ENCODE peak calls at places on chromosomes 2 and 18, in seven cellular contexts. Z, Y, P, X, H, G and S are unnamed samples.

GRCh38 chr2:68357608-68358337 is 7.3 kb upstream of the PLEK start:
- DNase-seq in Z (no peak), Y (peak; percentile 34), P (no peak), X (peak; percentile 9), H (peak; percentile 58), G (no peak), S (no peak)

GRCh38 chr2:196989496-196989895 is 63.0 kb upstream of the PGAP1 start:
- DNase-seq in Z (no peak), Y (no peak), P (no peak), X (no peak), H (no peak), G (no peak), S (no peak)

GRCh38 chr2:139271149-139271548 is 491.0 kb upstream of the NXPH2 start:
- DNase-seq in Z (no peak), Y (no peak), P (no peak), X (no peak), H (no peak), G (no peak), S (no peak)

GRCh38 chr2:12127639-12128038 is 381.2 kb downstream of the LPIN1 start:
- DNase-seq in Z (no peak), Y (no peak), P (no peak), X (no peak), H (no peak), G (no peak), S (no peak)

GRCh38 chr18:323253-323622 is 55.4 kb upstream of the THOC1 start:
- DNase-seq in Z (no peak), Y (no peak), P (no peak), X (no peak), H (peak; percentile 38), G (no peak), S (no peak)

GRCh38 chr2:174059875-174060226 is 94.7 kb upstream of the SP3 start:
- DNase-seq in Z (no peak), Y (no peak), P (no peak), X (no peak), H (peak; percentile 75), G (no peak), S (no peak)

GRCh38 chr18:76982038-76982437 is 150.5 kb downstream of the MBP start:
- DNase-seq in Z (no peak), Y (no peak), P (no peak), X (no peak), H (no peak), G (no peak), S (no peak)

GRCh38 chr18:45672637-45673036 is 51.3 kb upstream of the SLC14A1 start:
- DNase-seq in Z (no peak), Y (no peak), P (no peak), X (no peak), H (no peak), G (no peak), S (no peak)

GRCh38 chr18:22739789-22740188 is 193.3 kb upstream of the RBBP8 start:
- DNase-seq in Z (no peak), Y (no peak), P (no peak), X (no peak), H (no peak), G (no peak), S (no peak)

GRCh38 chr2:238919307-238919706 is 71.4 kb downstream of the TWIST2 start:
- DNase-seq in Z (no peak), Y (no peak), P (no peak), X (no peak), H (no peak), G (peak; percentile 17), S (no peak)

GRCh38 chr18:79935925-79936324 is 15.5 kb downstream of the SLC66A2 start:
- DNase-seq in Z (no peak), Y (no peak), P (peak; percentile 13), X (no peak), H (no peak), G (peak; percentile 44), S (peak; percentile 2)

GRCh38 chr18:38033282-38033681 is 467.7 kb upstream of the CELF4 start:
- DNase-seq in Z (no peak), Y (no peak), P (no peak), X (no peak), H (no peak), G (no peak), S (no peak)

GRCh38 chr2:113056501-113056900 is 2.5 kb upstream of the IL36RN start:
- DNase-seq in Z (peak; percentile 11), Y (no peak), P (no peak), X (no peak), H (no peak), G (no peak), S (no peak)

GRCh38 chr2:108640731-108641130 is 78.6 kb upstream of the RANBP2 start:
- DNase-seq in Z (no peak), Y (no peak), P (no peak), X (no peak), H (peak; percentile 93), G (no peak), S (no peak)

GRCh38 chr2:38464971-38465788 is 88.1 kb upstream of the ATL2 start:
- DNase-seq in Z (no peak), Y (no peak), P (no peak), X (no peak), H (no peak), G (no peak), S (no peak)

GRCh38 chr2:21067863-21068537 is 24.1 kb upstream of the APOB start:
- DNase-seq in Z (no peak), Y (no peak), P (no peak), X (no peak), H (no peak), G (no peak), S (no peak)

GRCh38 chr2:29223257-29223656 is 108.0 kb downstream of the CLIP4 start:
- DNase-seq in Z (no peak), Y (no peak), P (no peak), X (no peak), H (no peak), G (peak; percentile 45), S (no peak)

GRCh38 chr2:203763425-203764272 is 57.2 kb downstream of the CD28 start:
- DNase-seq in Z (no peak), Y (no peak), P (no peak), X (no peak), H (no peak), G (no peak), S (no peak)

GRCh38 chr2:29082804-29083495 is 8.6 kb upstream of the PCARE start:
- DNase-seq in Z (no peak), Y (no peak), P (no peak), X (no peak), H (no peak), G (no peak), S (no peak)

GRCh38 chr2:116776556-116776955 is 1037.9 kb upstream of the DDX18 start:
- DNase-seq in Z (no peak), Y (no peak), P (no peak), X (no peak), H (no peak), G (no peak), S (no peak)

GRCh38 chr2:3643371-3644245 is 14.4 kb upstream of the ALLC start:
- DNase-seq in Z (no peak), Y (no peak), P (no peak), X (no peak), H (no peak), G (peak; percentile 57), S (no peak)

GRCh38 chr2:219251656-219252055 is 1.4 kb upstream of the TUBA4B start:
- DNase-seq in Z (no peak), Y (no peak), P (no peak), X (no peak), H (no peak), G (no peak), S (no peak)

GRCh38 chr18:62979172-62979571 is 263.8 kb downstream of the PHLPP1 start:
- DNase-seq in Z (peak; percentile 61), Y (no peak), P (peak; percentile 68), X (peak; percentile 35), H (peak; percentile 96), G (peak; percentile 76), S (no peak)
- H3K36me3 ChIP-seq in Z (peaks cover 20% of the 10 kb centered on the region), Y (peaks cover 4% of the 10 kb centered on the region), P (peaks cover 30% of the 10 kb centered on the region), X (peaks cover 9% of the 10 kb centered on the region), H (peaks cover 11% of the 10 kb centered on the region), G (peaks cover 14% of the 10 kb centered on the region), S (peaks cover 12% of the 10 kb centered on the region)

GRCh38 chr18:12765586-12765985 is 62.7 kb downstream of the PSMG2 start:
- DNase-seq in Z (no peak), Y (no peak), P (no peak), X (no peak), H (no peak), G (no peak), S (no peak)

GRCh38 chr18:12768622-12769021 is 65.8 kb downstream of the PSMG2 start:
- DNase-seq in Z (no peak), Y (no peak), P (no peak), X (no peak), H (peak; percentile 50), G (no peak), S (no peak)

GRCh38 chr18:12767580-12768155 is 64.8 kb downstream of the PSMG2 start:
- DNase-seq in Z (no peak), Y (no peak), P (no peak), X (no peak), H (no peak), G (no peak), S (no peak)

GRCh38 chr18:12765127-12765526 is 62.3 kb downstream of the PSMG2 start:
- DNase-seq in Z (no peak), Y (no peak), P (no peak), X (no peak), H (no peak), G (no peak), S (no peak)

DNA sequence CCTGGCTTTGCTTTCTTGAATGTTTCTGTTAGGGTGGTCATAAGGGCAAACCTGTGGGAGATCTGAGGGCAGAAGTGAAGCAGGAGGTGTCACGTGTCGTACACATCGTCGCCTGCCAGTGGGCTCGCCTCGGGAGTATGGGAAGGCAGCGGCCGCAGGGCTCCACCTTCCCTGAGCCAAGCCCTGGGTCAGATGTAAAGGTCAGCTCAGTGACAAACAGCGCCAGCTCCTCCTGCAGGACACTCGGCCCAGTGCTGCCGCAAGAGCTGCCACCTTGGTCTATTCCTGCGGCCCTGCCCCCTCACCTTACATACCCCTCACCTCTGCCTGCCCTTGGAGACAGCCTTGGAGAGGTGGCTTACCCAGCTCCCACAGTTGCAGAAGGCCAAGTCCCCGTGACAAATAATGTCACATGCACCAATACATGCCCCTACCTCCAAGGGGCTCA is 64.2 kb downstream of the PSMG2 start:
- DNase-seq in Z (no peak), Y (no peak), P (no peak), X (no peak), H (no peak), G (no peak), S (no peak)
- TF ChIP-seq CTCF in Z (no peak), Y (no peak), P (no peak), X (no peak), H (no peak), G (no peak), S (no peak)

GRCh38 chr2:213085538-213085937 is 65.9 kb downstream of the IKZF2 start:
- DNase-seq in Z (no peak), Y (no peak), P (no peak), X (no peak), H (no peak), G (no peak), S (no peak)
- H3K36me3 ChIP-seq in Z (no peaks in the 10 kb centered on the region), Y (no peaks in the 10 kb centered on the region), P (no peaks in the 10 kb centered on the region), X (no peaks in the 10 kb centered on the region), H (no peaks in the 10 kb centered on the region), G (no peaks in the 10 kb centered on the region), S (no peaks in the 10 kb centered on the region)

DNA sequence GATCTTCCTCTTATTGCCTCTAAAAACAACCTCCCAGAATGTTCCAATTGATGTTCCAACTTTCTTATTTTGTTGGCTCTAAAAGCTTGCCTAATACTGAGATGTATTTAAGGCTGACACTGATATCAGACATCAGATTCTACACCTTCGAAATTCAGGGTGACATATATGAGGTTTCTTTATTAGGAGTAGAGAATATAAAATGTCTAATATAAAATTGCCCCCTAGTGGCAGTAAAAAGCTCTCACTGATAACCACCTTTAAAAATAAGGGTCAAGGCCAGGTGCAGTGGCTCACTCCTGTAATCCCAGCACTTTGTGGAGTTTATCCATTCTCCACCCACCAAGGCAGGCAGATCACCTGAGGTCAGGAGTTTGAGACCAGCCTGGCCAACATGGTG is 789.7 kb upstream of the SLC39A10 start:
- DNase-seq in Z (no peak), Y (no peak), P (no peak), X (no peak), H (no peak), G (no peak), S (no peak)
- TF ChIP-seq CTCF in Z (no peak), Y (no peak), P (peak; percentile 39), X (no peak), H (peak; percentile 26), G (peak; percentile 37), S (peak; percentile 17)